ENCODE peak calls at places on chromosomes 16 and 17, in six cellular contexts. T is HCT116, K is HepG2, M is GM12878, P is H1, Z is K562. I is an unnamed sample.

GRCh38 chr16:17364319-17365210 is 106.2 kb downstream of the XYLT1 start:
- DNase-seq in T (no peak), K (no peak), M (no peak), P (no peak), Z (no peak), I (no peak)

GRCh38 chr17:9935408-9935807 is 30.3 kb upstream of the RCVRN start:
- DNase-seq in T (no peak), K (no peak), M (no peak), P (no peak), Z (no peak), I (no peak)

GRCh38 chr16:85086347-85087291 is 25.7 kb downstream of the CIBAR2 start:
- DNase-seq in T (peak), K (peak), M (no peak), P (peak), Z (peak), I (peak)

GRCh38 chr17:58338454-58338841 is 9.9 kb upstream of the TSPOAP1 start:
- DNase-seq in T (no peak), K (no peak), M (no peak), P (no peak), Z (no peak), I (no peak)

GRCh38 chr16:265711-266110 is 10.0 kb downstream of the RGS11 start:
- DNase-seq in T (no peak), K (no peak), M (no peak), P (no peak), Z (no peak), I (no peak)

GRCh38 chr17:19830061-19830460 is 37.7 kb downstream of the ULK2 start:
- DNase-seq in T (no peak), K (no peak), M (no peak), P (no peak), Z (no peak), I (no peak)

GRCh38 chr17:16463341-16464000 is 28.5 kb downstream of the LRRC75A start:
- DNase-seq in T (no peak), K (no peak), M (no peak), P (no peak), Z (no peak), I (peak)

GRCh38 chr17:45149669-45150603 is 1.7 kb downstream of the HEXIM1 start:
- DNase-seq in T (no peak), K (no peak), M (no peak), P (no peak), Z (peak), I (peak)

GRCh38 chr16:25855818-25856217 is 164.1 kb downstream of the HS3ST4 start:
- DNase-seq in T (no peak), K (no peak), M (no peak), P (no peak), Z (no peak), I (no peak)

GRCh38 chr16:87812200-87812656 is 46.4 kb upstream of the KLHDC4 start:
- DNase-seq in T (no peak), K (peak), M (no peak), P (no peak), Z (no peak), I (no peak)

GRCh38 chr16:30780021-30780420 is 7.0 kb downstream of the ZNF629 start:
- DNase-seq in T (no peak), K (no peak), M (no peak), P (no peak), Z (no peak), I (no peak)

GRCh38 chr16:1651055-1651454 is 27.0 kb upstream of the JPT2 start:
- DNase-seq in T (no peak), K (no peak), M (no peak), P (no peak), Z (no peak), I (no peak)

GRCh38 chr16:11890231-11890630 is 25.5 kb downstream of the GSPT1 start:
- DNase-seq in T (no peak), K (no peak), M (no peak), P (no peak), Z (no peak), I (no peak)

GRCh38 chr17:50428831-50429424 is 2.9 kb downstream of the ACSF2 start:
- DNase-seq in T (no peak), K (peak), M (no peak), P (no peak), Z (no peak), I (no peak)

GRCh38 chr17:39683295-39683939 is 4.4 kb downstream of the PGAP3 start:
- DNase-seq in T (no peak), K (no peak), M (no peak), P (no peak), Z (no peak), I (no peak)

GRCh38 chr17:50956750-50957523 is 90.8 kb upstream of the TOB1 start:
- DNase-seq in T (peak), K (peak), M (no peak), P (no peak), Z (peak), I (peak)

GRCh38 chr16:15542261-15542660 is 100.7 kb downstream of the MARF1 start:
- DNase-seq in T (no peak), K (no peak), M (no peak), P (peak), Z (no peak), I (no peak)

GRCh38 chr17:69228576-69228975 is at the start of gene ABCA10:
- DNase-seq in T (no peak), K (no peak), M (no peak), P (no peak), Z (no peak), I (no peak)

GRCh38 chr16:23974223-23974622 is 138.4 kb downstream of the PRKCB start:
- DNase-seq in T (no peak), K (no peak), M (no peak), P (peak), Z (no peak), I (no peak)

GRCh38 chr17:12136646-12137045 is 116.0 kb downstream of the MAP2K4 start:
- DNase-seq in T (no peak), K (no peak), M (no peak), P (no peak), Z (no peak), I (no peak)

GRCh38 chr17:80261159-80261894 is 675 bp downstream of the RNF213 start:
- DNase-seq in T (no peak), K (peak), M (no peak), P (peak), Z (peak), I (peak)

GRCh38 chr16:82924075-82924854 is 297.5 kb downstream of the CDH13 start:
- DNase-seq in T (no peak), K (no peak), M (no peak), P (no peak), Z (no peak), I (no peak)

GRCh38 chr16:22770866-22771265 is 43.1 kb upstream of the HS3ST2 start:
- DNase-seq in T (no peak), K (no peak), M (no peak), P (no peak), Z (no peak), I (no peak)

GRCh38 chr16:67013823-67014640 is 14.9 kb upstream of the CBFB start:
- DNase-seq in T (no peak), K (peak), M (no peak), P (no peak), Z (peak), I (peak)
- TF ChIP-seq EZH2 in T (no peak), K (no peak), M (no peak), P (peak), Z (no peak), I (no peak)

DNA sequence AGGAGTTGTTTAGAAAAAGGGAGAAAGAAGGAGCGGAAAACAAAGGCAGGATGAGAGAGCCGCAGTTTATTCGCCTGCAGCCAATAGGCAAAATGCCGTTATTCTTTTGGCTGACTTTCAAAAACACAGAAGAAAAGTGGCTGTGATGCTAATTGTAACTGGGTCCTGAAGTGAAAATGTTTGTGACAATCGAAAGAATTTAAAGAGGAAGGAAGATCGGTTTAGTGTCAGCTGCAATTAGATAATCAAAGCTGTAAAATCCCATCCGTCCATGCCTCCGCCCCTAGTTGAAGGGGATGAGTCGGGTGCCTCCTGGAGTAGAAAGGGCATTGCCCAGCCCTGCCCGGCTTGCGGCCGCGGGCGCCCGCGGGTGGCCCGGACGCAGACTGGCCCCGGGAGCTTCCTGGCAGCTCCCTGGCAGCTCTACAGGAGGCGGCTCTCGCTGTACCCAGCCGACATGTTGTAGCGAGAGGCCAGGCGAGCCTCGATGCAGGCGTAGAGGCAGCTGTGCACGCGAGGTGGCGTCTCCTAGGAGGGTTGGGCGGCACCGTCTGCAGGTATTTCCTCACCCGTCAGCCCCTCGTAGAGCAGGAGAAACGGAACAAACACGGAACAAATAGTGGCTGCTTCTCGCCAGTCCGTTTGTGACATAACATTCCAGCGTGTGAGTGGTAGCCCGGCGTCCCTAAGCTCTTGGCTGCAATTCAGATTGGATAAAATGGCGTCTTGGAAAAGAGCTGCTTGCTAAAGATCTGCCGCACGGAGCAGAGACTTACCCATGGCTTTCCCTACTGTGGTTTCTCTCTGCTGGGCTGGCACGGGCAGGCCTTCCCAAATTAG is 82.3 kb downstream of the TNRC6C start:
- DNase-seq in T (peak), K (no peak), M (peak), P (no peak), Z (no peak), I (peak)
- TF ChIP-seq POLR2A in T (peak), K (no peak), M (no peak), P (no peak), Z (no peak), I (peak)

GRCh38 chr17:44005527-44005864 is 1.1 kb downstream of the NAGS start:
- DNase-seq in T (no peak), K (no peak), M (no peak), P (no peak), Z (no peak), I (no peak)
- H3K4me2 ChIP-seq in T (peak), K (peak), M (no peak), P (peak), Z (no peak), I (peak)

DNA sequence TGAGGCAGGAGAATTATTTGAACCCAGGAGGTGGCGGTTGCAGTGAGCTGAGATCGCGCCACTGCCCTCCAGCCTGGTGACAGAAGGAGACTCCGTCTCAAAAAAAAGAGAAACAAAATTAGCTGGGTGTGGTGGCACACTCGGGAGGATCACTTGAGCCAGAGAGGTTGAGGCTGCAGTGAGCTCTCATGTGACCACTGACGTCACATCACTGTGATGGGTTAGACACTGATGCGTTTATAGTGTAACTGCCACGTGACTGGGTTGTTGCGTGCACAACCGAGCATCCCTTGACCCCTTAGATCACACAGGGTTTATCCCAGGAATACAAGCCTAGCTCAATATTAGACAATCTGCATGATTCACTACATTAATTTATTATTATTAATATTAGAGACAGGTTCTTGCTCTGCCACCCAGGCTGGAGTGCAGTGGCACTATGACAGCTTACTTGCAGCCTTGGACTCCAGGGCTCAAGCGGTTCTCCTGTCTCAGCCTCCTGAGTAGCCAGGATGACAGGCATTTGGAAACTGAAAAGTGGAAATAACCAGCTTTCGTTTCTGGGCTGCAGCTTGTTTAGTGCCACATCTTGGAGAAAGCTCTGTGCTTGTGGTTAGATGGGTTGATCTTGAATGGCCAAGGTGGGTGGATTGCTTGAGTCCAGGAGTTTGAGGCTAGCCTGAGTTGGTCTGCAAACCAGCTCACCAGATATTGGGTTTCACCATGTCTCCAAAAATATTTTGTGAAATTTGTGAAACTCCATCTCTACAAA is 26.4 kb upstream of the ABR start:
- DNase-seq in T (no peak), K (no peak), M (no peak), P (no peak), Z (no peak), I (no peak)
- TF ChIP-seq EZH2 in T (no peak), K (no peak), M (no peak), P (no peak), Z (no peak), I (no peak)

GRCh38 chr17:81918762-81919545 is 978 bp upstream of the SIRT7 start:
- DNase-seq in T (no peak), K (no peak), M (no peak), P (no peak), Z (no peak), I (no peak)

GRCh38 chr17:81915331-81915730 is 2.6 kb downstream of the SIRT7 start:
- DNase-seq in T (no peak), K (no peak), M (no peak), P (no peak), Z (no peak), I (no peak)

GRCh38 chr17:81914103-81914850 is 3.1 kb upstream of the PCYT2 start:
- DNase-seq in T (no peak), K (no peak), M (no peak), P (no peak), Z (no peak), I (no peak)

GRCh38 chr17:81920612-81921530 is 2.9 kb upstream of the SIRT7 start:
- DNase-seq in T (no peak), K (no peak), M (no peak), P (no peak), Z (no peak), I (no peak)

DNA sequence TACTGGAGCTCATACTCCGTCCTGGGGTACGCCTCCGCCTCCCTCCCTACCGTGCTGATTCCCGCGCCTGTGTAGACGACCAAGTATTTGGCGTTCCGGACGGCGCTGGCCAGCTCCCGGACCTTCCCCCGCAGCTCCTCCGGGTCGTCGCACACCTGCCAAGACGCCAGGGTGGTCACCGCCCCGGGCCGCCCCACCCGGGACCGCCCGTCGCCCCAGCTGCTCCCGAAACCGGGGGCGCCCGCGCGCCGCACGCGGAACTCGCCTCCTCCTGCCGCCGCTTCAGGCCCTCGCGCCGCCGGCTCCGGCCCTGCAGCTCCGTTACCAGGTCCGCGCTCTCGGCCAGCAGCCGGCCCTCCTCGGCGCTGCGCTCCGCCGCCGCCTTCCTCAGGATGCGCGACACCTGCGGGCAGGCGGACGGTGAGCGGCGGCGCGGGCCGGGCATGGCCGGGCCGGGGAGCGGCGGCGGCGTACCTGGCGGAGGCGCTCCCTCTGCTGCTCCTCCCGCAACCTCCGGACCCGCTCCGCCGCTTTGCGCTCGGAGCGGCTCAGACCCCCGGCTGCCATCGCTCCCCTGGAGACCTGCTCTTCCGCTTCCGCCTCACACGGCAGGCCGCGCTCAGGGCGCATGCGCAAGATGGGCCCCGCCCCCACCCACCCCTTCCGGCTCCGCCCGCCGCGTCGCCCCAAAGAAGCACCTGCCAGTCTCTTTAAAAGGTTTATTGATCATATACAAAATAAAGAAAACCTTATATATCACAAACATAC is at the start of gene SIRT7:
- DNase-seq in T (peak), K (peak), M (peak), P (no peak), Z (peak), I (peak)
- TF ChIP-seq POLR2A in T (peak), K (peak), M (peak), P (no peak), Z (no peak), I (peak)

DNA sequence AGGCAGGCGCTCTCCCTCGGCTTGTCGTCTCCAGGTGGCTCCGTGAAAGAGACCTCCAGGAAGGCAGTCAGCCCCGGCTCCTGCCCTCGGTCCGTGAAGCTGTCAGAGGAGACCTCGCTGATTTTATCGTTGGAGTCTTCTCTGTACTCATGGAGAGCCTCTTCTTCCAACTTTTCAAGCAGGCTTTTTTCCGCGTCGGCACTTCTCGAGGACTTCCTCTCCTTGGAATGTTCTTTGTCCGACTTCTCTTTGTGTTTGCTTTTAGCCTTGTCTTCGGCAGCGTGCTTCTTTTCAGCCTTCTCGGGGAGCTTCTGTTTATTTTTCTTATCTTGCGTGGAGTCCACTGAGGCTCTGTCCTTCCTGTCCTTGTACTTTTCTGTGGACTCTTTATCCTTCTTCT is 65.0 kb downstream of the ZNF778 start:
- DNase-seq in T (no peak), K (no peak), M (no peak), P (no peak), Z (no peak), I (no peak)
- H3K4me2 ChIP-seq in T (no peak), K (no peak), M (no peak), P (no peak), Z (no peak), I (no peak)

DNA sequence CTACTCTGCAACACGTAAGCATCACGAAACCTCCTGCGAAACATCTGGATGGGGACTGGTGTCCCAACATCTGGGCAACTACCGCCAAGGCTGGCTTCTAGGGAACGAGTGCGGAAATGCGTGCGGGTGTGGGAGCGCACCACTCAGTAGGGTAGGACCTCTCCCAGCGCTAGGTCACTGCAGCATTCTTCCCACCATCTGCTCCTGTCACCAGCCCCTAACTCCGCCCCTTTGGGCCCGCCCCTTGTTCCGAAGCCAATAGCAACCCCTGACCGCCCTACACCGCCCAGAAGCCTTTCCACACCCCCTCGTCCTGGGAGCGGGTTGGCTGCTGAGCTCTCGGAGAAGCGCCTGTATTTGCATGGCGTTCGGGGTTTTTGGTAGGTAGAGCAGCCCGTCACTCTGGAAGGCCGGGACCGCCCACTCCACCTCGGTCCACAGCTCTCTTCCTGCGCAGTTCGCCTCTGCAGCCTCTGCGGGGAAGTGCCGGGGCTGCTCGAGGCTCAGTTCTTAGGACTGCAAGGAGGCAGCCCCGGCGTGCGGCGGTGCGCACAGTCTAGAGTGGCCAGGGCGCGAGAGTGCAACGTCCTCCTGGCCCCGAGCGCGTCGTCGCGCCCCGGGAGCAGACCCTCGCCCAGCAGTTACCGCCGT is at the start of gene HS3ST3B1:
- DNase-seq in T (peak), K (peak), M (no peak), P (peak), Z (peak), I (peak)
- TF ChIP-seq EZH2 in T (no peak), K (no peak), M (no peak), P (no peak), Z (no peak), I (peak)

DNA sequence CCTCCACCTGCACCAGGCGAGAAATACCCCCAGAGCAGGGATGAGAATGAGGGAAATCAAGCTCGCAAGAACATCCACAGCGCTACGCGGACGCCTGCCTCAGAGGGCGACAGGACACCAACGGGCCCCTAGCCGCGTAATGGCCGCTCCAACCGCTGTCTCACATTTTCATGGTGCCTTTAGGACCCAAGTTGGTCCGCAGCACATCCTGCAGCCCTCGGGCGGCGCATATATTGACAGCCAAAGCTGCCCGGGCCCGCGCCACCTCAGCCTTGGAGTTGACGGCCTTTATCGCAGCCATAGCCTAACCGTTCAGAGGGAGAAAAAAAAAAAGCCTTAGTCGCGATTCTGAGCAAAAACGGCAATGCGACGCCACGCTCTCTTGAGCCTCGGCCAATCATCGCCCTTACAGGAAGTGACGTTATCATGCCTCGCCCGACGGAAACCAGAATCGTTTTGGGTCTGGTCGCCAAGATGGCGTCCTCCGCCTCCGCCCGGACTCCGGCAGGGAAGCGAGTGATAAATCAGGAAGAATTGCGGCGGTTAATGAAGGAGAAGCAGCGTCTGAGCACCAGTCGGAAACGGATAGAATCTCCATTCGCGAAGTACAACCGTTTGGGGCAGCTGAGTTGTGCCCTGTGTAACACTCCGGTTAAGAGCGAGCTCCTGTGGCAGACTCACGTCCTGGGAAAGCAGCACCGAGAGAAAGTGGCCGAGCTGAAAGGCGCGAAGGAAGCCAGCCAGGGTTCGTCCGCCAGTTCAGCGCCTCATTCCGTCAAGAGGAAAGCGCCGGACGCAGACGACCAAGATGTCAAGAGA is at the start of the genes CCT6B and ZNF830:
- DNase-seq in T (peak), K (peak), M (peak), P (peak), Z (peak), I (peak)
- TF ChIP-seq POLR2A in T (peak), K (peak), M (peak), P (peak), Z (peak), I (peak)

I was measured in endothelial cell of umbilical vein.